ENCODE peak calls at places on chromosomes 13 and 19, in six cellular contexts. W is Caco-2, H is thoracic aorta, T is HCT116, R is GM23338, S is ovary. Y is an unnamed sample.

GRCh38 chr13:39037410-39037879 is 444 bp downstream of the PROSER1 start:
- DNase-seq in H (no peak), R (no peak), S (no peak), W (no peak), T (no peak), Y (peak; percentile 54)

GRCh38 chr19:3450796-3451411 is 29.4 kb downstream of the SMIM24 start:
- DNase-seq in T (no peak), W (no peak), S (no peak), R (no peak), H (peak; percentile 81), Y (peak; percentile 60)

GRCh38 chr13:44331912-44332840 is 41.4 kb upstream of the SERP2 start:
- DNase-seq in S (peak; percentile 85), T (no peak), R (no peak), W (no peak), H (peak; percentile 71), Y (no peak)

GRCh38 chr19:35395762-35396199 is 24.9 kb downstream of the GPR42 start:
- DNase-seq in T (no peak), W (no peak), R (no peak), S (peak; percentile 25), H (no peak), Y (no peak)

GRCh38 chr13:22561581-22561980 is 619.2 kb upstream of the SGCG start:
- DNase-seq in R (no peak), S (no peak), T (no peak), H (no peak), W (no peak), Y (no peak)

GRCh38 chr19:49890349-49891311 is 6.1 kb downstream of the IL4I1 start:
- DNase-seq in S (peak; percentile 60), R (peak; percentile 80), W (peak; percentile 86), H (no peak), T (no peak), Y (no peak)

GRCh38 chr13:112719016-112719415 is 29.2 kb downstream of the ATP11A start:
- DNase-seq in S (peak; percentile 12), T (no peak), W (peak; percentile 52), H (no peak), R (no peak), Y (no peak)

GRCh38 chr13:34458756-34459462 is 483.2 kb upstream of the NBEA start:
- DNase-seq in S (peak; percentile 16), R (no peak), H (no peak), W (no peak), T (no peak), Y (no peak)

GRCh38 chr13:80904386-80904785 is 563.5 kb upstream of the SPRY2 start:
- DNase-seq in H (no peak), S (no peak), W (no peak), T (no peak), R (no peak), Y (no peak)

GRCh38 chr19:1651061-1651547 is 1.3 kb downstream of the TCF3 start:
- DNase-seq in R (peak; percentile 79), H (no peak), W (no peak), T (no peak), S (peak; percentile 56), Y (no peak)

GRCh38 chr19:6063576-6063961 is 46.7 kb downstream of the RFX2 start:
- DNase-seq in T (no peak), H (no peak), R (no peak), W (peak; percentile 1), S (no peak), Y (no peak)

GRCh38 chr19:6064016-6064702 is 46.1 kb downstream of the RFX2 start:
- DNase-seq in H (no peak), S (no peak), T (no peak), R (no peak), W (peak; percentile 2), Y (no peak)

GRCh38 chr19:6062274-6062673 is 48.0 kb downstream of the RFX2 start:
- DNase-seq in R (no peak), S (peak; percentile 71), H (peak; percentile 52), T (no peak), W (no peak), Y (peak; percentile 65)

GRCh38 chr19:6061420-6062130 is 48.7 kb downstream of the RFX2 start:
- DNase-seq in R (no peak), W (no peak), H (no peak), T (no peak), S (no peak), Y (peak; percentile 27)

DNA sequence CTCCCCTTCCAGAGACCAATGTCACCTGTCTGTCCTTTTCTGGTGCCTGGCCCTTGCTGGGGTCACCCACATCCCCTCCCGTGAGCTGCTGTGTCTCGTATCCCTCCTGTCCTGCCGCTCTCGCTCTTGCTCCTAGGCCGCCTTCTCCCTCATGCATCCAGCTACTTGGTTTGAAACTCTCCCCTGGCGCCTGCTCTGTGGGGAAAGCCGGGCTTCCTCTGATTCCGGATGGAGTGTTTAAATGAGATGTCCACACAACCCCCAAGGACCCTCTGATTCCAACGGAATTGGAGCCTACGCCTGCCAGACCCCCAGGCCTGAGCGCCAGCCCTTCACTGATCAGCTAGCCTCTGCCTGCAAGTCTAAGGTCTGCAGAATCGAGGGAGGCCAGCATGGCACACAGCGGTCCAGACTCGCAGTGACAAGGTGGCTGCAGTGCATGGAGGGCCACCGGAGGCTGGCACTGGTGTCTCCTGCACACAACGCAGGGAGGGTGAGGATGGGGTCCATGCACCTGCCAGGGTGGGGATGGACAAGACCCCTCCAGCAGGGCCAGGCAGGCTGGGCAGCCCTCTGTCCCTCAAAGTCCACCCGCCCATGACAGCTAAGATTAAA is 47.2 kb downstream of the RFX2 start:
- DNase-seq in H (no peak), W (peak; percentile 20), R (no peak), S (no peak), T (no peak), Y (no peak)
- H3K4me1 ChIP-seq in H (peaks cover 58% of the 10 kb centered on the region), W (peaks cover 26% of the 10 kb centered on the region), R (peaks cover 5% of the 10 kb centered on the region), S (peaks cover 29% of the 10 kb centered on the region), T (peaks cover 53% of the 10 kb centered on the region), Y (peaks cover 41% of the 10 kb centered on the region)

GRCh38 chr19:13014101-13014920 is 19.0 kb downstream of the NFIX start:
- DNase-seq in S (peak; percentile 71), R (peak; percentile 70), H (no peak), T (no peak), W (no peak), Y (no peak)
- TF ChIP-seq CTCF in S (no peak), R (no peak), H (no peak), T (no peak), W (no peak), Y (no peak)

DNA sequence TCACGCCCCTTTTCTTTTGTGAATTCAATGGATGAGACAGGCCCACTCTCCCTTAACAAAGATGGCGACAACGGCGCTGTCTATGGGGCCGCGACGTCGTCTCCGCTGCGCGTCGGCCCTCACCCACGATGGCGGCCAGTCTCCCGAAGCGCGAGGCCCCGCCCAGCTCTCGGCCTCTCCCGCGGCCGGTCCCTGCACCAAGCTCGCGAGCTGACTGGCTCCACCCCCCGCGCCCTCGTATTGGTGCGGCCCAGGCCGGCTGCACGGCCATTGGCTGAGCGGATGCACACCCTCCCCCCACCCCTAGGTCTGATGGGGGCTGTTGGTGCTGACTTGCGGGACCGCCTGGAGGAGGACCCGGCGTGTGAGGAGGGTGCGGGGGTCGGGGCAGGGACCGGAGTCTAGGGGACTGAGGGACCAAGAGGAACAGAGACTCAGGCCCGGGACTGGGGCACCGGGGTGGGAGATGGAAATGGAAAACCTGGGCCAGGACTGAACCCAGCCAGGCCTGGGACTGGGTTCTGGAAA is 4.8 kb downstream of the SPHK2 start:
- DNase-seq in S (peak; percentile 98), T (peak; percentile 91), R (peak; percentile 99), W (peak; percentile 99), H (peak; percentile 90), Y (peak; percentile 97)
- H3K27me3 ChIP-seq in S (no peaks in the 10 kb centered on the region), T (no peaks in the 10 kb centered on the region), R (no peaks in the 10 kb centered on the region), W (no peaks in the 10 kb centered on the region), H (no peaks in the 10 kb centered on the region), Y (no peaks in the 10 kb centered on the region)

DNA sequence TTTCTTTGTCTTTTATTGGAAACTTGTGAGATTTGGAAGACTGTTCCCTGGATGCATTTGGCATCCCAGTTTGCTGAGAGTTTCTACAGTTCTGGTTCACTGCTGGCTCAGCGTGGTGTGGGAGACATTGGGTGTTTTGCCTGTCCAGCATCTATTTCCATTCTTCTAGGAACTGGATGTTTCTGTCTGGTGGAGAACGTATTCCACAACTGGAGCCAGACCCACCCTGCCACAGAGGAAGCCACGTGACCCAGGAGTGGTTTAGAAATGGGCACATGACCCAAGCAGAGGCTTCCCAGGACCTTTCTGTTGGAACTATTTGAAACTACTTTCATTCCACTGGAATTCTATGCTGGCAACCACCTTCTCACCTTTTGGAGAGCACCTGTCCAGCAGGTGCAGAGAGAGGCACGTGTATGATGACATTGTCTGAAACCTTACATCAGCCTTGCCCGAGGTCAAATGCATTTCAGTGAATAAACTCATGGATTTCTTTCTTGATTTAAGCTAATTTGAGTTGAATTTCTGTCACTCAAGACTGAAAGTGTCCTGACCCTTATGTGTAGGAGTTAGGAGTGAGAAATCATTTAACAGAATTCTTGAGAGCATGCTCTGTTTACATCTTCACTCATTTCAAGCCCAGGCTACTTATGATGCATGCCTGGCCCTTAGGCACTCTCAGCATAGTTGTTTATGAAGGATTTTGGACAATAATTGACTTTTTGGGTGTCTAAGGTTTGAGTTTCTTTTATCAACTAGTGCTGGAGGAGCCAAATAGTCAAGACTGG is 121.8 kb downstream of the AKAP11 start:
- DNase-seq in T (no peak), S (no peak), H (no peak), R (no peak), W (no peak), Y (no peak)
- H3K4me1 ChIP-seq in T (no peaks in the 10 kb centered on the region), S (no peaks in the 10 kb centered on the region), H (no peaks in the 10 kb centered on the region), R (no peaks in the 10 kb centered on the region), W (no peaks in the 10 kb centered on the region), Y (no peaks in the 10 kb centered on the region)

DNA sequence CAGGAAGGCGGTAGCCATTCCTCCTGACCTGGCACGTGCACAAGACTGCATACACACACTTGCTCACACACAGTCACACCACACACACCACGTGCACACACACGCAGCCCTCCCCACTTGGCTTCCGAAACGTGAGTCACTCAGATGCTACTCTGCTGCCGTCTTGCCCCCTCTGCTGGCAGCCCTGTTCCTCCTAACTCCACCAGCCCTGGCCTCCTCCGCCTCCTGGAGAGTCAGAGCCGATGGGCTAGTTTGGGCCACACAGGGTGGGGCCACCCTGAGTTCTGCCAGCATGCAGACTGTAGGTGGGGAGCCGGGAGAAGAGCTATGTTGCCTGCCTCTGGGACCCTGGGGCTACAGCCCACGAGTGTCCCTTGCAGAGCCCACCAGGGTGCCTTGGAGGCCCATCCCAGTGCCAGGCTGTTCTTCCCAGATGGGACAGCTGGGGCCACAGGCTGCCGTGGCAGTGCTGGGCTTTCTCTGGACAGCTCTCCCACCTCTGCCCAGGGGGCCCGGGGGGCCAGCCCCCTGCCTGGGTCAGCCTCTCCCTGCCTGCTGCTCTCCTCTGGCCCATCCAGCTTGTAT is 12.1 kb downstream of the PIN1 start:
- DNase-seq in S (no peak), T (peak; percentile 56), R (peak; percentile 77), H (peak; percentile 41), W (no peak), Y (peak; percentile 39)
- TF ChIP-seq CTCF in S (no peak), T (peak; percentile 73), R (peak; percentile 84), H (peak; percentile 42), W (peak; percentile 61), Y (no peak)

DNA sequence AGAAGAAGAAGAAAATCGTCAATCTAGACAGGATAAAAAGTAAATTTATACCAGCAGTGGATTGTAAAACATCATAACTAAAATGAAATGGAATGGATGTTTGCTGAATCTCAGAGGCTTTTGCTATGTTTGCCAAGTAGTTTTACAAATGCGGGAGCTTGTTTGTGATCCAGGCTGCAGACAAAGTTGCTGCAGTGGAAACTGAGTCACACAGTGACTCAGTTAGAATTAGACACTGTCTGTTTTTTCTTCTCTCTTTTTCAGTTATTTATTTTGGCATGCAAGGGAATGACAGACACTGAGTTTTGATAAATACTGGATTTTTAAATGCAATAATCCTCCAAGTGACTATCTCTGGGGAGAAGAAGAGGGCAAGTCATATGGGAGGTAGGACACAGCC is 4.6 kb upstream of the PNMA8A start:
- DNase-seq in T (no peak), W (no peak), R (no peak), H (no peak), S (no peak), Y (no peak)
- H3K27me3 ChIP-seq in T (no peaks in the 10 kb centered on the region), W (no peaks in the 10 kb centered on the region), R (peaks cover 5% of the 10 kb centered on the region), H (no peaks in the 10 kb centered on the region), S (no peaks in the 10 kb centered on the region), Y (no peaks in the 10 kb centered on the region)

Y was measured in lung.